ENCODE peak calls at places on chromosomes 6 and 20, in four cellular contexts. H, Q, K and I are unnamed samples.

GRCh38 chr6:1316482-1317220 is 4.8 kb downstream of the FOXQ1 start:
- DNase-seq in K (peak; percentile 39), Q (no peak), H (no peak), I (no peak)

GRCh38 chr6:136571065-136571464 is 20.8 kb upstream of the MAP7 start:
- DNase-seq in Q (no peak), K (no peak), H (no peak), I (no peak)

GRCh38 chr6:129276986-129277385 is 394.0 kb downstream of the LAMA2 start:
- DNase-seq in K (no peak), H (no peak), Q (no peak), I (no peak)

GRCh38 chr20:51125774-51126173 is 102.9 kb upstream of the KCNG1 start:
- DNase-seq in K (no peak), Q (no peak), H (no peak), I (no peak)

GRCh38 chr20:49099011-49099410 is 52.9 kb downstream of the CSE1L start:
- DNase-seq in Q (no peak), K (no peak), H (no peak), I (no peak)

GRCh38 chr6:100267002-100267401 is 197.7 kb downstream of the SIM1 start:
- DNase-seq in K (no peak), H (no peak), Q (no peak), I (no peak)

GRCh38 chr6:139996253-139996834 is 621.9 kb upstream of the CITED2 start:
- DNase-seq in H (no peak), K (peak; percentile 64), Q (no peak), I (no peak)

GRCh38 chr6:53792973-53793317 is 1.9 kb upstream of the LRRC1 start:
- DNase-seq in H (no peak), K (no peak), Q (no peak), I (no peak)

GRCh38 chr6:148596886-148597455 is 149.9 kb upstream of the UST start:
- DNase-seq in Q (no peak), H (no peak), K (no peak), I (no peak)

GRCh38 chr6:18155273-18155863 is at the start of gene KDM1B:
- DNase-seq in H (peak; percentile 77), Q (peak; percentile 95), K (peak; percentile 98), I (peak; percentile 85)

GRCh38 chr6:169921853-169922779 is 170.7 kb downstream of the ERMARD start:
- DNase-seq in K (peak; percentile 91), Q (no peak), H (no peak), I (no peak)

GRCh38 chr6:142925575-142926110 is 19.3 kb downstream of the HIVEP2 start:
- DNase-seq in K (no peak), Q (no peak), H (no peak), I (no peak)

GRCh38 chr6:142927904-142928303 is 17.1 kb downstream of the HIVEP2 start:
- DNase-seq in Q (no peak), K (no peak), H (no peak), I (no peak)

GRCh38 chr6:142927274-142927586 is 17.7 kb downstream of the HIVEP2 start:
- DNase-seq in H (no peak), K (no peak), Q (no peak), I (no peak)

GRCh38 chr6:142926494-142927273 is 18.3 kb downstream of the HIVEP2 start:
- DNase-seq in H (no peak), K (peak; percentile 84), Q (no peak), I (no peak)

GRCh38 chr6:142926177-142926493 is 18.8 kb downstream of the HIVEP2 start:
- DNase-seq in Q (no peak), H (no peak), K (no peak), I (no peak)
- H3K4me3 ChIP-seq in Q (peak overlapping the region; percentile 74), H (peak overlapping the region; percentile 66), K (no peak overlapping the region), I (peak overlapping the region; percentile 62)

GRCh38 chr20:47311967-47312681 is 44.4 kb downstream of the ZMYND8 start:
- DNase-seq in Q (no peak), K (no peak), H (no peak), I (no peak)
- TF ChIP-seq CTCF in Q (no peak), K (no peak), H (no peak), I (no peak)

DNA sequence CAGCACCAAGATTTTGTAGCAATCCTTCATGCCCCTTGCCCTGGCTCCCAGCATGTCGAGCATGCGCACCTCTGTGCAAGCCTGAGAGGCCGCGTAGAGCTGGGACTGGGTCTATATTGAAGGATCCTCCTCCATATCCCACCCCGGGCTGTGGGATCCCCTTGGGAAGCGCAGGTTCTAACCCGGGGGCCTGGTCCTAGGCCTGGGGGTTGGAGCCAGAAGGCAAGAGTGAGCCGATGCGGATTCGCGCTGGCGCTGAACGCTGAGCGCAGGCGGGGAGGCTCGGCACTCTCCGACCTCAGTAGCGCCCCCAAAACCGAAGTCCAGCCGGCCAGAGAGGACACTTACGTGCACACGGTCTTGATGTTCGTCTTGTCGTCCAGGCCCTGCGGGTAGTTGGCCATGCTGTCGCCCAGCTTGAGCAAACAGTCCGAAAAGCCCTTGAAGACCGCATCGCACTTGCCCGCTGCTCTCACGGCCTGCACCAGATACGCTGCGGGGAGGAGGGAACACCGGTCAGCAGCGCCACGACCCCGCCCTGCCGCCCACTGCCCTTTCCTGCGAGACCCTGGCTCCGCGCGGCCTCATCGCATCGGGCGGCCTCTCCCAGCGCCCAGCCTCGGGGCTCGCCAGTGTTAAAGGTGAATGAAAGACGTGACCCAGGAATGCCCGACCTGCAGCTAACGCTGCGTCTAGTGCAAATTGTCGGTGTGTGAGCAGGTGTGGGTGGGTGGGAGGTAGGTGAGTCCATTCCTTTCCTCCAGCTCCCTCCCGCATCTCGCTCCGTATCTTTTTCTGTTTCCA is 4.5 kb downstream of the NRN1 start:
- DNase-seq in H (no peak), Q (no peak), K (no peak), I (no peak)
- H3K4me3 ChIP-seq in H (no peak overlapping the region), Q (no peak overlapping the region), K (no peak overlapping the region), I (peak overlapping the region; percentile 87)

GRCh38 chr6:44667668-44668390 is 280.3 kb downstream of the CDC5L start:
- DNase-seq in K (peak; percentile 34), Q (no peak), H (no peak), I (no peak)
- TF ChIP-seq CTCF in K (peak; percentile 46), Q (peak; percentile 31), H (peak; percentile 50), I (peak; percentile 60)

GRCh38 chr6:127119361-127120108 is 1.1 kb downstream of the RSPO3 start:
- DNase-seq in Q (no peak), H (no peak), K (peak; percentile 12), I (no peak)

GRCh38 chr6:127120787-127121636 is 2.5 kb downstream of the RSPO3 start:
- DNase-seq in H (no peak), K (peak; percentile 88), Q (no peak), I (peak; percentile 9)

GRCh38 chr6:127121637-127121960 is 3.1 kb downstream of the RSPO3 start:
- DNase-seq in Q (no peak), H (no peak), K (no peak), I (no peak)

GRCh38 chr6:127118505-127119360 is at the start of gene RSPO3:
- DNase-seq in K (peak; percentile 47), Q (no peak), H (no peak), I (no peak)

GRCh38 chr6:127120109-127120786 is 1.8 kb downstream of the RSPO3 start:
- DNase-seq in H (no peak), K (no peak), Q (no peak), I (no peak)
- H3K4me3 ChIP-seq in H (peak overlapping the region; percentile 50), K (no peak overlapping the region), Q (peak overlapping the region; percentile 72), I (peak overlapping the region; percentile 57)

GRCh38 chr6:70099732-70100131 is 203.2 kb downstream of the COL9A1 start:
- DNase-seq in Q (no peak), K (no peak), H (no peak), I (no peak)

GRCh38 chr6:70108230-70108629 is 194.7 kb downstream of the COL9A1 start:
- DNase-seq in K (peak; percentile 51), H (no peak), Q (no peak), I (no peak)

GRCh38 chr6:70103798-70104197 is 199.1 kb downstream of the COL9A1 start:
- DNase-seq in H (no peak), Q (no peak), K (peak; percentile 12), I (no peak)
- TF ChIP-seq CTCF in H (peak; percentile 38), Q (no peak), K (peak; percentile 74), I (peak; percentile 29)